ENCODE peak calls at places on chromosomes 7 and 10, in six cellular contexts. C is Karpas-422, V is endothelial cell of umbilical vein, R is aorta, G is GM23248, S is neural progenitor cell. P is an unnamed sample.

GRCh38 chr7:65927489-65928448 is 54.2 kb downstream of the GUSB start:
- DNase-seq in C (peak; percentile 45), V (no peak), R (no peak), G (no peak), S (no peak), P (no peak)

GRCh38 chr7:100444311-100445278 is 8.3 kb upstream of the PPP1R35 start:
- DNase-seq in C (no peak), V (peak; percentile 96), R (peak; percentile 71), G (peak; percentile 80), S (no peak), P (peak; percentile 86)

GRCh38 chr10:71262027-71262426 is 49.7 kb downstream of the UNC5B start:
- DNase-seq in C (no peak), V (no peak), R (no peak), G (no peak), S (no peak), P (no peak)

GRCh38 chr7:147088916-147089315 is 972.3 kb downstream of the CNTNAP2 start:
- DNase-seq in C (no peak), V (no peak), R (no peak), G (no peak), S (no peak), P (peak; percentile 2)

GRCh38 chr7:25777969-25778767 is 373.8 kb upstream of the NFE2L3 start:
- DNase-seq in C (peak; percentile 14), V (no peak), R (no peak), G (no peak), S (no peak), P (no peak)

GRCh38 chr7:151249732-151250072 is 1.2 kb upstream of the SMARCD3 start:
- DNase-seq in C (no peak), V (no peak), R (peak; percentile 84), G (peak; percentile 75), S (peak; percentile 68), P (peak; percentile 54)

GRCh38 chr10:70461397-70462348 is 16.9 kb upstream of the PALD1 start:
- DNase-seq in C (peak; percentile 85), V (peak; percentile 49), R (peak; percentile 81), G (peak; percentile 74), S (peak; percentile 77), P (peak; percentile 51)

GRCh38 chr10:269440-270074 is 134.3 kb downstream of the ZMYND11 start:
- DNase-seq in C (no peak), V (no peak), R (no peak), G (no peak), S (no peak), P (no peak)

GRCh38 chr7:18495412-18496335 is at the start of gene HDAC9:
- DNase-seq in C (peak; percentile 84), V (peak; percentile 63), R (peak; percentile 70), G (peak; percentile 83), S (peak; percentile 83), P (peak; percentile 25)

GRCh38 chr7:46725136-46725535 is 804.1 kb upstream of the IGFBP3 start:
- DNase-seq in C (peak; percentile 11), V (no peak), R (no peak), G (no peak), S (no peak), P (no peak)

GRCh38 chr7:68321076-68321639 is 1277.1 kb upstream of the AUTS2 start:
- DNase-seq in C (no peak), V (no peak), R (no peak), G (no peak), S (peak; percentile 9), P (peak; percentile 34)

GRCh38 chr7:121084256-121084655 is 95.7 kb downstream of the CPED1 start:
- DNase-seq in C (no peak), V (no peak), R (no peak), G (peak; percentile 48), S (no peak), P (no peak)

GRCh38 chr7:27647052-27647451 is 15.6 kb downstream of the HIBADH start:
- DNase-seq in C (no peak), V (no peak), R (no peak), G (peak; percentile 61), S (no peak), P (peak; percentile 5)

GRCh38 chr10:118721005-118721876 is 33.5 kb downstream of the CACUL1 start:
- DNase-seq in C (peak; percentile 86), V (peak; percentile 75), R (no peak), G (peak; percentile 56), S (peak; percentile 47), P (peak; percentile 6)

GRCh38 chr7:24825315-24825917 is 68.2 kb upstream of the GSDME start:
- DNase-seq in C (no peak), V (no peak), R (no peak), G (peak; percentile 25), S (no peak), P (no peak)

GRCh38 chr10:16674147-16674703 is 143.0 kb downstream of the RSU1 start:
- DNase-seq in C (no peak), V (no peak), R (no peak), G (no peak), S (no peak), P (no peak)

GRCh38 chr10:69422676-69423075 is 6.0 kb upstream of the TACR2 start:
- DNase-seq in C (no peak), V (no peak), R (peak; percentile 26), G (no peak), S (no peak), P (no peak)

GRCh38 chr7:135575296-135575695 is 17.6 kb downstream of the NUP205 start:
- DNase-seq in C (peak; percentile 53), V (no peak), R (no peak), G (no peak), S (no peak), P (no peak)

GRCh38 chr10:31142026-31142425 is 110.4 kb upstream of the ZNF438 start:
- DNase-seq in C (no peak), V (no peak), R (no peak), G (peak; percentile 82), S (no peak), P (peak; percentile 9)

GRCh38 chr10:69404786-69405185 is 11.9 kb downstream of the TACR2 start:
- DNase-seq in C (no peak), V (no peak), R (no peak), G (no peak), S (no peak), P (no peak)

GRCh38 chr10:84510121-84510520 is 181.7 kb downstream of the CCSER2 start:
- DNase-seq in C (no peak), V (peak; percentile 86), R (no peak), G (peak; percentile 6), S (peak; percentile 43), P (peak; percentile 50)

GRCh38 chr7:435518-436366 is 83.9 kb downstream of the PDGFA start:
- DNase-seq in C (no peak), V (peak; percentile 38), R (no peak), G (peak; percentile 76), S (no peak), P (no peak)
- H3K4me3 ChIP-seq in C (no peak overlapping the region), V (no peak overlapping the region), R (no peak overlapping the region), G (no peak overlapping the region), S (no peak overlapping the region), P (no peak overlapping the region)

DNA sequence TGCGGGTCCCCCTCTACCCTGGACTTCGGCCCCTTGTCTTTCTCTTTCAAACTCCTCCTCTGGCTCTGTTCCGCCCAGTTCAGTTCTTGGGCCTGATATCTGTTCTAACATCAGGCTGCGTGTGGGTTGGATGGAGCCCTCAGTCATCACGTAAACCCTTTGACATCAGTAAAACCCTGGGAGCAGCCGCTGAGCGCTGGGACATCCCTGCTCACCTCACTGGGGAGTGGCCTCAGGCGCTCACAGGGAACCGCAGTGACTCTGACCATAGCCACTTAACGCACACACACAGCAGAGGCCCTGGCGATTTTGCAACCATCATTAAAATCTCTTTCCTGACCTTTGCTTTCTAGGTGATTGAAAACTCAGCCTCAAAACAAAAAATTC is 113.3 kb downstream of the CYTH3 start:
- DNase-seq in C (no peak), V (no peak), R (no peak), G (no peak), S (no peak), P (no peak)
- H3K36me3 ChIP-seq in C (no peaks in the 10 kb centered on the region), V (peaks cover 13% of the 10 kb centered on the region), R (no peaks in the 10 kb centered on the region), G (peaks cover 19% of the 10 kb centered on the region), S (peaks cover 11% of the 10 kb centered on the region), P (peaks cover 42% of the 10 kb centered on the region)

GRCh38 chr7:158289231-158289630 is 298.4 kb downstream of the PTPRN2 start:
- DNase-seq in C (no peak), V (no peak), R (no peak), G (no peak), S (no peak), P (no peak)
- H3K9me3 ChIP-seq in C (peaks cover 24% of the 10 kb centered on the region), V (peaks cover 2% of the 10 kb centered on the region), R (peaks cover 10% of the 10 kb centered on the region), G (peaks cover 8% of the 10 kb centered on the region), S (peaks cover 30% of the 10 kb centered on the region), P (no peaks in the 10 kb centered on the region)

GRCh38 chr7:1538544-1539345 is 8.2 kb downstream of the MAFK start:
- DNase-seq in C (no peak), V (no peak), R (no peak), G (no peak), S (no peak), P (no peak)
- H3K4me3 ChIP-seq in C (no peak overlapping the region), V (peak overlapping the region; percentile 20), R (peak overlapping the region; percentile 9), G (peak overlapping the region; percentile 76), S (no peak overlapping the region), P (no peak overlapping the region)

GRCh38 chr10:63260103-63260859 is 127.2 kb downstream of the NRBF2 start:
- DNase-seq in C (peak; percentile 42), V (no peak), R (no peak), G (no peak), S (no peak), P (no peak)

GRCh38 chr10:63261496-63261895 is 128.4 kb downstream of the NRBF2 start:
- DNase-seq in C (no peak), V (no peak), R (no peak), G (peak; percentile 29), S (no peak), P (no peak)

GRCh38 chr10:63258920-63259678 is 126.0 kb downstream of the NRBF2 start:
- DNase-seq in C (no peak), V (no peak), R (no peak), G (no peak), S (no peak), P (no peak)

GRCh38 chr10:63262674-63263073 is 129.5 kb downstream of the NRBF2 start:
- DNase-seq in C (peak; percentile 74), V (no peak), R (no peak), G (no peak), S (no peak), P (no peak)

GRCh38 chr10:63260860-63261251 is 127.7 kb downstream of the NRBF2 start:
- DNase-seq in C (peak; percentile 73), V (no peak), R (no peak), G (no peak), S (no peak), P (no peak)
- H3K36me3 ChIP-seq in C (peaks cover 19% of the 10 kb centered on the region), V (no peaks in the 10 kb centered on the region), R (no peaks in the 10 kb centered on the region), G (peaks cover 16% of the 10 kb centered on the region), S (no peaks in the 10 kb centered on the region), P (no peaks in the 10 kb centered on the region)

GRCh38 chr10:89624020-89624419 is 21.0 kb downstream of the PANK1 start:
- DNase-seq in C (no peak), V (no peak), R (no peak), G (no peak), S (no peak), P (no peak)
- H3K9me3 ChIP-seq in C (no peaks in the 10 kb centered on the region), V (no peaks in the 10 kb centered on the region), R (peaks cover 2% of the 10 kb centered on the region), G (no peaks in the 10 kb centered on the region), S (peaks cover 6% of the 10 kb centered on the region), P (peaks cover 2% of the 10 kb centered on the region)

GRCh38 chr10:99917963-99918825 is 91.6 kb downstream of the DNMBP start:
- DNase-seq in C (peak; percentile 32), V (peak; percentile 90), R (peak; percentile 79), G (peak; percentile 81), S (peak; percentile 86), P (no peak)
- H3K4me3 ChIP-seq in C (no peak overlapping the region), V (peak overlapping the region; percentile 10), R (peak overlapping the region; percentile 21), G (peak overlapping the region; percentile 49), S (peak overlapping the region; percentile 69), P (no peak overlapping the region)

GRCh38 chr7:99408347-99409191 is at the start of the genes BUD31 and PDAP1:
- DNase-seq in C (peak; percentile 97), V (peak; percentile 98), R (peak; percentile 98), G (peak; percentile 97), S (peak; percentile 96), P (peak; percentile 91)
- H3K36me3 ChIP-seq in C (peaks cover 17% of the 10 kb centered on the region), V (peaks cover 20% of the 10 kb centered on the region), R (peaks cover 7% of the 10 kb centered on the region), G (peaks cover 30% of the 10 kb centered on the region), S (peaks cover 10% of the 10 kb centered on the region), P (peaks cover 35% of the 10 kb centered on the region)